ENCODE peak calls at places on chromosomes 13 and 19, in nine cellular contexts. R is thoracic aorta; A is ELF-1; E is T-helper 17 cell; X is COLO829; T is stimulated activated naive CD8-positive, alpha-beta T cell treated with anti-CD3 and anti-CD28 coated beads, Interleukin-15, Interleukin-2, amounts not matched to agents 100 U/mL and 50 U/mL, for 24 hours; W is stimulated activated CD4-positive, alpha-beta T cell treated with anti-CD3 and anti-CD28 coated beads, Interleukin-1b, Interleukin-23, amount 100 ng/mL, for 1 hour; G is MCF 10A; H is AG09319. J is an unnamed sample.

GRCh38 chr13:40611635-40612422 is 54.6 kb downstream of the FOXO1 start:
- DNase-seq in T (no peak), X (no peak), E (no peak), H (no peak), G (no peak), A (no peak), R (no peak), W (no peak), J (peak; percentile 55)

GRCh38 chr19:31353826-31354225 is 4.6 kb upstream of the TSHZ3 start:
- DNase-seq in T (no peak), H (no peak), W (no peak), E (no peak), A (peak; percentile 53), R (no peak), G (no peak), X (no peak), J (no peak)

GRCh38 chr19:19140476-19140875 is 2.2 kb upstream of the TMEM161A start:
- DNase-seq in G (no peak), R (no peak), W (no peak), H (no peak), T (no peak), A (no peak), X (no peak), E (no peak), J (no peak)

GRCh38 chr13:20582026-20582425 is 15.1 kb downstream of the IFT88 start:
- DNase-seq in G (no peak), H (no peak), R (no peak), T (no peak), X (no peak), A (no peak), W (no peak), E (no peak), J (no peak)

GRCh38 chr19:37217855-37218591 is at the start of gene ZNF383:
- DNase-seq in W (peak; percentile 61), R (peak; percentile 61), H (peak; percentile 54), T (peak; percentile 87), A (peak; percentile 96), G (peak; percentile 92), E (peak; percentile 68), X (peak; percentile 84), J (peak; percentile 90)

GRCh38 chr19:16226184-16226591 is 28.5 kb downstream of the AP1M1 start:
- DNase-seq in X (no peak), H (no peak), E (no peak), G (no peak), R (no peak), A (no peak), T (no peak), W (no peak), J (no peak)

GRCh38 chr19:35318679-35319448 is 10.1 kb upstream of the CD22 start:
- DNase-seq in E (no peak), G (peak; percentile 96), X (peak; percentile 93), W (no peak), H (peak; percentile 20), R (peak; percentile 13), T (peak; percentile 33), A (peak; percentile 78), J (peak; percentile 34)

GRCh38 chr19:35704218-35704617 is at the start of gene ZBTB32:
- DNase-seq in E (no peak), X (no peak), G (no peak), R (no peak), T (peak; percentile 30), W (no peak), A (peak; percentile 93), H (no peak), J (peak; percentile 65)

GRCh38 chr19:32392946-32393345 is 12.6 kb upstream of the DPY19L3 start:
- DNase-seq in X (no peak), W (no peak), A (no peak), H (no peak), R (no peak), T (no peak), G (no peak), E (no peak), J (no peak)

GRCh38 chr13:71798723-71799122 is 68.3 kb downstream of the DACH1 start:
- DNase-seq in A (peak; percentile 7), X (no peak), R (no peak), T (no peak), H (no peak), E (no peak), G (no peak), W (no peak), J (no peak)

GRCh38 chr19:33392341-33393285 is 19.1 kb downstream of the CEBPG start:
- DNase-seq in W (no peak), G (no peak), X (no peak), H (no peak), A (no peak), R (no peak), T (no peak), E (no peak), J (no peak)

GRCh38 chr13:42102961-42103688 is 54.7 kb downstream of the DGKH start:
- DNase-seq in W (no peak), E (no peak), H (peak; percentile 5), R (no peak), T (no peak), A (no peak), X (no peak), G (peak; percentile 56), J (no peak)

GRCh38 chr19:50912727-50913716 is 1.8 kb upstream of the KLK4 start:
- DNase-seq in H (no peak), R (no peak), G (no peak), A (no peak), E (no peak), T (peak; percentile 57), X (no peak), W (no peak), J (no peak)

GRCh38 chr13:46160474-46161066 is 21.4 kb downstream of the LCP1 start:
- DNase-seq in W (no peak), E (no peak), T (no peak), H (peak; percentile 18), X (peak; percentile 65), R (no peak), A (peak; percentile 23), G (peak; percentile 70), J (peak; percentile 34)

GRCh38 chr19:43755256-43755801 is 567 bp upstream of the SMG9 start:
- DNase-seq in W (peak; percentile 60), R (no peak), A (peak; percentile 76), H (no peak), G (peak; percentile 81), X (peak; percentile 81), T (peak; percentile 89), E (peak; percentile 61), J (peak; percentile 53)

GRCh38 chr13:94992277-94992989 is 280.1 kb upstream of the SOX21 start:
- DNase-seq in A (no peak), W (no peak), X (no peak), R (no peak), E (no peak), H (no peak), G (peak; percentile 30), T (no peak), J (no peak)

GRCh38 chr13:20127263-20127562 is 33.6 kb downstream of the GJA3 start:
- DNase-seq in T (no peak), A (no peak), W (no peak), X (no peak), H (no peak), E (no peak), R (no peak), G (peak; percentile 27), J (no peak)

GRCh38 chr19:13094771-13095392 is 7.8 kb downstream of the LYL1 start:
- DNase-seq in G (no peak), T (no peak), H (no peak), W (no peak), R (no peak), A (peak; percentile 60), X (no peak), E (no peak), J (no peak)

GRCh38 chr13:113967206-113967720 is 6.6 kb downstream of the C13orf46 start:
- DNase-seq in X (no peak), E (no peak), A (no peak), W (no peak), R (peak; percentile 0), H (no peak), G (no peak), T (no peak), J (no peak)

GRCh38 chr19:46761418-46761831 is 15.2 kb upstream of the STRN4 start:
- DNase-seq in X (peak; percentile 84), R (no peak), G (no peak), W (no peak), H (peak; percentile 75), T (no peak), A (no peak), E (no peak), J (no peak)

GRCh38 chr13:59877933-59878332 is 285.8 kb downstream of the DIAPH3 start:
- DNase-seq in W (no peak), H (peak; percentile 20), R (no peak), X (no peak), T (no peak), E (no peak), G (peak; percentile 45), A (no peak), J (no peak)